ENCODE peak calls at places on chromosome 1, in six cellular contexts. F is heart right ventricle; C is NCI-H510A; O is stimulated activated naive CD8-positive, alpha-beta T cell treated with anti-CD3 and anti-CD28 coated beads, Interleukin-15, Interleukin-2, amounts not matched to agents 100 U/mL and 50 U/mL, for 24 hours; H is stimulated activated CD8-positive, alpha-beta memory T cell treated with anti-CD3 and anti-CD28 coated beads, Interleukin-7, amount 100 ng/mL, for 24 hours; Q is NCI-H774. Z is an unnamed sample.

GRCh38 chr1:186948542-186948941 is 119.8 kb downstream of the PLA2G4A start:
- DNase-seq in F (peak), H (no peak), C (no peak), O (no peak), Q (no peak), Z (no peak)

GRCh38 chr1:170261669-170262068 is 115.9 kb downstream of the NTMT2 start:
- DNase-seq in Q (no peak), O (no peak), C (no peak), F (no peak), H (no peak), Z (peak)

GRCh38 chr1:50335914-50336313 is 87.3 kb downstream of the DMRTA2 start:
- DNase-seq in C (no peak), H (no peak), O (no peak), F (no peak), Q (no peak), Z (no peak)

GRCh38 chr1:33464552-33464951 is 7.9 kb upstream of the ZSCAN20 start:
- DNase-seq in H (no peak), Q (no peak), O (no peak), F (no peak), C (no peak), Z (no peak)

GRCh38 chr1:72483958-72484357 is 201.6 kb upstream of the NEGR1 start:
- DNase-seq in C (no peak), H (no peak), Q (no peak), F (no peak), O (no peak), Z (no peak)

GRCh38 chr1:191641420-191642215 is 516.6 kb upstream of the RGS18 start:
- DNase-seq in C (no peak), O (no peak), H (no peak), F (no peak), Q (no peak), Z (peak)

GRCh38 chr1:236623371-236624166 is 19.3 kb upstream of the HEATR1 start:
- DNase-seq in H (no peak), O (no peak), Q (no peak), F (no peak), C (no peak), Z (no peak)

GRCh38 chr1:9671377-9672140 is 20.0 kb downstream of the PIK3CD start:
- DNase-seq in H (no peak), O (no peak), F (no peak), C (peak), Q (no peak), Z (no peak)

GRCh38 chr1:172588296-172589291 is 55.6 kb downstream of the SUCO start:
- DNase-seq in F (no peak), Q (no peak), C (no peak), H (no peak), O (peak), Z (peak)